ENCODE peak calls at places on chromosomes 12 and 14, in four cellular contexts. Z, U, K and N are unnamed samples.

GRCh38 chr14:61462566-61463195 is 141.3 kb downstream of the PRKCH start:
- DNase-seq in Z (no peak), U (no peak), K (peak), N (no peak)

GRCh38 chr12:86711716-86712115 is 455.5 kb upstream of the MGAT4C start:
- DNase-seq in Z (no peak), K (peak), U (no peak), N (no peak)

GRCh38 chr12:124655317-124656213 is 88.2 kb upstream of the NCOR2 start:
- DNase-seq in Z (no peak), U (peak), K (peak), N (no peak)

GRCh38 chr12:47889040-47889439 is 15.8 kb downstream of the VDR start:
- DNase-seq in U (no peak), K (no peak), Z (no peak), N (no peak)

GRCh38 chr14:65310568-65310967 is 102.0 kb upstream of the FUT8 start:
- DNase-seq in U (no peak), Z (no peak), K (no peak), N (no peak)

GRCh38 chr14:44339862-44340261 is 167.2 kb downstream of the FSCB start:
- DNase-seq in Z (no peak), U (no peak), K (no peak), N (no peak)

GRCh38 chr12:4269279-4269991 is 4.1 kb upstream of the CCND2 start:
- DNase-seq in Z (peak), U (no peak), K (peak), N (peak)

GRCh38 chr12:32641287-32641901 is 37.7 kb upstream of the DNM1L start:
- DNase-seq in U (no peak), Z (no peak), K (no peak), N (no peak)

GRCh38 chr14:63902375-63902976 is 49.7 kb downstream of the SYNE2 start:
- DNase-seq in Z (no peak), K (no peak), U (no peak), N (no peak)

GRCh38 chr12:15208140-15208539 is 13.1 kb downstream of the RERG start:
- DNase-seq in U (no peak), Z (no peak), K (peak), N (no peak)

GRCh38 chr12:5072326-5072725 is 28.6 kb downstream of the KCNA5 start:
- DNase-seq in Z (no peak), U (no peak), K (no peak), N (no peak)

GRCh38 chr12:128570191-128571065 is 253.3 kb downstream of the SLC15A4 start:
- DNase-seq in K (no peak), U (no peak), Z (no peak), N (peak)

GRCh38 chr14:22200977-22201605 is 387.9 kb downstream of the DAD1 start:
- DNase-seq in U (no peak), Z (no peak), K (peak), N (no peak)

GRCh38 chr14:103641181-103641580 is 12.2 kb downstream of the KLC1 start:
- DNase-seq in Z (no peak), K (peak), U (no peak), N (no peak)

GRCh38 chr14:102795060-102795925 is 18.0 kb downstream of the TRAF3 start:
- DNase-seq in K (peak), U (no peak), Z (no peak), N (no peak)

GRCh38 chr14:68968051-68968450 is 11.1 kb downstream of the ACTN1 start:
- DNase-seq in Z (peak), K (no peak), U (no peak), N (peak)

GRCh38 chr12:28114488-28114887 is 75.8 kb upstream of the CCDC91 start:
- DNase-seq in K (peak), Z (no peak), U (no peak), N (no peak)

GRCh38 chr12:27272375-27273028 is 28.4 kb downstream of the STK38L start:
- DNase-seq in U (no peak), Z (no peak), K (no peak), N (no peak)

GRCh38 chr12:55996201-55996714 is 818 bp upstream of the SUOX start:
- DNase-seq in U (no peak), Z (peak), K (peak), N (peak)

GRCh38 chr14:105845725-105846309 is 319.4 kb downstream of the TMEM121 start:
- DNase-seq in Z (no peak), U (no peak), K (no peak), N (no peak)

GRCh38 chr12:12327802-12328201 is 22.2 kb downstream of the MANSC1 start:
- DNase-seq in K (peak), U (no peak), Z (no peak), N (no peak)

GRCh38 chr14:49860988-49861387 is 8.4 kb upstream of the NEMF start:
- DNase-seq in Z (no peak), K (no peak), U (no peak), N (no peak)

GRCh38 chr12:120445911-120446909 is at the start of the genes GATC and TRIAP1:
- DNase-seq in K (peak), Z (peak), U (peak), N (peak)

GRCh38 chr12:71503579-71504470 is 64.2 kb downstream of the LGR5 start:
- DNase-seq in Z (no peak), K (no peak), U (no peak), N (no peak)

GRCh38 chr14:74941676-74942097 is 13.7 kb downstream of the PGF start:
- DNase-seq in Z (peak), K (peak), U (no peak), N (peak)

GRCh38 chr12:98763656-98764055 is 118.6 kb downstream of the APAF1 start:
- DNase-seq in K (no peak), Z (no peak), U (no peak), N (no peak)

GRCh38 chr12:100141666-100141997 is 1.0 kb downstream of the BLTP3B start:
- DNase-seq in K (peak), Z (peak), U (no peak), N (peak)

GRCh38 chr14:91444335-91445020 is 26.9 kb upstream of the CCDC88C start:
- DNase-seq in K (no peak), U (no peak), Z (no peak), N (no peak)